ENCODE peak calls at places on chromosomes 4 and X, in six cellular contexts. G is NCI-H69; L is Jurkat, Clone E6-1; F is B cell; E is stimulated activated naive CD8-positive, alpha-beta T cell treated with anti-CD3 and anti-CD28 coated beads, Interleukin-15, amount 100 ng/mL, for 72 hours; H is activated naive CD4-positive, alpha-beta T cell treated with Interleukin-2 at 50 U/mL for 16 hours. Q is an unnamed sample.

GRCh38 chr4:682490-683172 is 6.3 kb downstream of the SLC49A3 start:
- DNase-seq in E (no peak), G (no peak), L (no peak), H (no peak), F (no peak), Q (no peak)

GRCh38 chr4:26320159-26320452 is 708 bp upstream of the RBPJ start:
- DNase-seq in E (peak; percentile 73), H (no peak), F (peak; percentile 62), G (no peak), L (no peak), Q (no peak)

GRCh38 chr4:6196324-6196723 is 4.0 kb downstream of the JAKMIP1 start:
- DNase-seq in H (no peak), E (no peak), L (no peak), G (no peak), F (no peak), Q (no peak)

GRCh38 chrX:35251229-35251628 is 308.6 kb downstream of the FAM47B start:
- DNase-seq in H (no peak), F (no peak), L (no peak), G (no peak), E (no peak), Q (no peak)

GRCh38 chr4:133152801-133153526 is 3.9 kb downstream of the PCDH10 start:
- DNase-seq in F (no peak), H (no peak), G (peak; percentile 21), L (no peak), E (no peak), Q (no peak)

GRCh38 chrX:143570747-143571146 is 53.5 kb upstream of the SPANXN3 start:
- DNase-seq in E (no peak), G (no peak), F (no peak), L (no peak), H (no peak), Q (no peak)

GRCh38 chrX:53184836-53185235 is 40.2 kb downstream of the KDM5C start:
- DNase-seq in E (no peak), G (no peak), H (no peak), L (no peak), F (no peak), Q (no peak)

GRCh38 chrX:134957836-134958235 is 33.0 kb upstream of the SMIM10 start:
- DNase-seq in F (no peak), E (no peak), L (no peak), G (no peak), H (no peak), Q (no peak)

GRCh38 chr4:126839066-126839465 is 793.7 kb upstream of the INTU start:
- DNase-seq in L (no peak), H (no peak), E (no peak), G (no peak), F (no peak), Q (no peak)

GRCh38 chr4:100248476-100248875 is 58.2 kb upstream of the DDIT4L start:
- DNase-seq in E (no peak), F (no peak), G (no peak), H (no peak), L (no peak), Q (no peak)

GRCh38 chr4:53861856-53862610 is 202.4 kb downstream of the CHIC2 start:
- DNase-seq in H (no peak), E (no peak), G (peak; percentile 6), L (no peak), F (no peak), Q (no peak)

GRCh38 chr4:141002323-141002805 is 130.9 kb downstream of the RNF150 start:
- DNase-seq in G (no peak), E (no peak), H (no peak), L (no peak), F (no peak), Q (no peak)

GRCh38 chr4:128528793-128529553 is 241.4 kb upstream of the PGRMC2 start:
- DNase-seq in H (no peak), F (no peak), E (no peak), G (no peak), L (no peak), Q (no peak)

GRCh38 chr4:36351082-36351666 is 69.8 kb downstream of the DTHD1 start:
- DNase-seq in L (peak; percentile 51), H (peak; percentile 76), G (peak; percentile 46), F (peak; percentile 77), E (peak; percentile 72), Q (no peak)

GRCh38 chr4:38056024-38056685 is 96.0 kb downstream of the PTTG2 start:
- DNase-seq in E (no peak), L (no peak), F (no peak), H (no peak), G (no peak), Q (no peak)

GRCh38 chr4:21655100-21655499 is 293.5 kb downstream of the KCNIP4 start:
- DNase-seq in L (no peak), F (no peak), E (no peak), H (no peak), G (no peak), Q (no peak)

GRCh38 chrX:118459494-118459893 is 36.1 kb upstream of the DOCK11 start:
- DNase-seq in L (peak; percentile 15), E (peak; percentile 13), G (peak; percentile 63), F (peak; percentile 47), H (no peak), Q (peak; percentile 32)

GRCh38 chr4:8645753-8646124 is 53.2 kb downstream of the CPZ start:
- DNase-seq in L (no peak), G (no peak), E (no peak), H (no peak), F (no peak), Q (no peak)

GRCh38 chrX:123818243-123818642 is 41.6 kb upstream of the XIAP start:
- DNase-seq in E (no peak), L (no peak), F (no peak), H (no peak), G (no peak), Q (no peak)